ENCODE peak calls at places on chromosomes 16 and 17, in five cellular contexts. F is stimulated activated CD8-positive, alpha-beta memory T cell treated with anti-CD3 and anti-CD28 coated beads, Interleukin-7, amount 100 ng/mL, for 1 hour; V is A549; E is ELR; M is CD4-positive, CD25-positive, alpha-beta regulatory T cell. L is an unnamed sample.
A peak's percentile ranks its signal among the peaks of the same experiment; 100 is the strongest.

GRCh38 chr17:16941643-16942042 is 30.3 kb downstream of the TNFRSF13B start:
- DNase-seq in E (no peak), F (no peak), M (no peak), V (no peak), L (no peak)

GRCh38 chr17:14157822-14158221 is 78.8 kb downstream of the CDRT15 start:
- DNase-seq in V (no peak), M (no peak), E (peak; percentile 47), F (no peak), L (no peak)

GRCh38 chr17:4001048-4001590 is 36.9 kb upstream of the ATP2A3 start:
- DNase-seq in M (no peak), V (no peak), E (no peak), F (no peak), L (no peak)

GRCh38 chr16:10547708-10548107 is 32.7 kb downstream of the EMP2 start:
- DNase-seq in F (no peak), M (no peak), V (no peak), E (no peak), L (no peak)

GRCh38 chr16:83513006-83513755 is 294.6 kb upstream of the HSBP1 start:
- DNase-seq in M (no peak), F (no peak), E (peak; percentile 87), V (no peak), L (peak; percentile 69)

GRCh38 chr17:64780096-64781012 is 118.2 kb upstream of the SMURF2 start:
- DNase-seq in F (peak; percentile 39), M (peak; percentile 94), V (peak; percentile 82), E (peak; percentile 54), L (peak; percentile 51)

GRCh38 chr16:88768041-88768876 is 16.8 kb downstream of the PIEZO1 start:
- DNase-seq in E (no peak), M (no peak), F (no peak), V (no peak), L (no peak)

GRCh38 chr17:14143678-14144077 is 74.4 kb downstream of the COX10 start:
- DNase-seq in E (no peak), V (no peak), M (no peak), F (no peak), L (no peak)

GRCh38 chr17:81510798-81511549 is 1.6 kb downstream of the ACTG1 start:
- DNase-seq in V (no peak), F (no peak), M (peak; percentile 80), E (peak; percentile 59), L (no peak)

GRCh38 chr17:51346218-51346982 is 86.1 kb downstream of the UTP18 start:
- DNase-seq in E (no peak), V (no peak), M (no peak), F (no peak), L (no peak)

GRCh38 chr16:81551141-81551808 is 106.7 kb downstream of the CMIP start:
- DNase-seq in V (no peak), F (no peak), E (peak; percentile 81), M (no peak), L (peak; percentile 59)

GRCh38 chr17:13525876-13526275 is 75.9 kb downstream of the HS3ST3A1 start:
- DNase-seq in M (no peak), F (no peak), E (no peak), V (no peak), L (no peak)

GRCh38 chr17:58331815-58332719 is 3.5 kb upstream of the TSPOAP1 start:
- DNase-seq in E (no peak), M (peak; percentile 97), F (peak; percentile 83), V (no peak), L (no peak)

GRCh38 chr16:28597692-28598261 is 927 bp upstream of the SULT1A2 start:
- DNase-seq in F (no peak), V (no peak), E (peak; percentile 13), M (peak; percentile 10), L (peak; percentile 25)

GRCh38 chr16:2964416-2965223 is 545 bp downstream of the KREMEN2 start:
- DNase-seq in E (peak; percentile 48), F (no peak), V (peak; percentile 88), M (peak; percentile 59), L (peak; percentile 89)

GRCh38 chr16:47888734-47889133 is 267.1 kb downstream of the ABCC12 start:
- DNase-seq in E (no peak), F (no peak), V (no peak), M (no peak), L (no peak)

GRCh38 chr17:75723201-75723930 is 2.1 kb downstream of the ITGB4 start:
- DNase-seq in E (peak; percentile 32), F (no peak), M (no peak), V (no peak), L (no peak)

GRCh38 chr17:46122486-46122871 is 70.8 kb downstream of the KANSL1 start:
- DNase-seq in M (no peak), E (no peak), V (no peak), F (no peak), L (no peak)

GRCh38 chr16:85916141-85916890 is 17.4 kb downstream of the IRF8 start:
- DNase-seq in M (no peak), F (no peak), V (no peak), E (no peak), L (no peak)

GRCh38 chr17:33178641-33179040 is 114.5 kb downstream of the ASIC2 start:
- DNase-seq in V (no peak), F (no peak), M (no peak), E (no peak), L (no peak)

GRCh38 chr16:51557670-51558069 is 406.6 kb upstream of the SALL1 start:
- DNase-seq in E (no peak), V (no peak), F (no peak), M (no peak), L (no peak)

GRCh38 chr17:40056379-40057005 is 2.3 kb upstream of the MED24 start:
- DNase-seq in V (no peak), E (no peak), M (no peak), F (no peak), L (no peak)

GRCh38 chr17:58913971-58914769 is 158.5 kb downstream of the PPM1E start:
- DNase-seq in E (no peak), F (no peak), V (no peak), M (no peak), L (no peak)

GRCh38 chr17:7583253-7584109 is at the start of gene MPDU1:
- DNase-seq in F (peak; percentile 87), M (peak; percentile 97), V (peak; percentile 89), E (peak; percentile 97), L (peak; percentile 96)

GRCh38 chr17:27376637-27377547 is 79.4 kb upstream of the KSR1 start:
- DNase-seq in F (no peak), V (no peak), E (peak; percentile 79), M (no peak), L (no peak)

GRCh38 chr17:36501351-36501750 is 14.9 kb downstream of the ZNHIT3 start:
- DNase-seq in M (no peak), V (no peak), E (no peak), F (no peak), L (no peak)

L was measured in HTR-8/SVneo.